ENCODE peak calls at places on chromosomes 3 and 15, in four cellular contexts. H, I, J and M are unnamed samples.

GRCh38 chr3:28916713-28917499 is 364.0 kb upstream of the RBMS3 start:
- DNase-seq in H (peak), I (peak), J (peak), M (peak)

GRCh38 chr15:31145271-31145911 is 43.9 kb upstream of the TRPM1 start:
- DNase-seq in H (no peak), I (peak), J (no peak), M (no peak)

GRCh38 chr3:43759297-43759782 is 68.6 kb downstream of the ABHD5 start:
- DNase-seq in H (peak), I (peak), J (no peak), M (no peak)

GRCh38 chr3:12345584-12346494 is 57.0 kb downstream of the PPARG start:
- DNase-seq in H (no peak), I (no peak), J (no peak), M (no peak)

GRCh38 chr3:15299036-15299435 is 33.4 kb downstream of the SH3BP5 start:
- DNase-seq in H (no peak), I (no peak), J (no peak), M (no peak)

GRCh38 chr15:60840703-60841411 is 361.9 kb upstream of the ICE2 start:
- DNase-seq in H (no peak), I (no peak), J (no peak), M (no peak)

GRCh38 chr15:98720036-98720435 is 71.7 kb downstream of the IGF1R start:
- DNase-seq in H (no peak), I (no peak), J (no peak), M (no peak)

GRCh38 chr15:100528833-100529428 is at the start of gene CERS3:
- DNase-seq in H (no peak), I (no peak), J (no peak), M (no peak)

GRCh38 chr3:38084019-38084968 is 45.3 kb downstream of the DLEC1 start:
- DNase-seq in H (no peak), I (peak), J (no peak), M (no peak)

GRCh38 chr3:188208751-188209433 is 54.9 kb downstream of the LPP start:
- DNase-seq in H (no peak), I (peak), J (no peak), M (no peak)

GRCh38 chr3:150528359-150528797 is 17.9 kb downstream of the SERP1 start:
- DNase-seq in H (no peak), I (peak), J (no peak), M (no peak)

GRCh38 chr15:52071570-52071969 is 41.0 kb downstream of the BCL2L10 start:
- DNase-seq in H (no peak), I (no peak), J (no peak), M (no peak)

GRCh38 chr15:68526269-68526668 is 52.5 kb upstream of the CORO2B start:
- DNase-seq in H (no peak), I (peak), J (no peak), M (no peak)

GRCh38 chr3:190645932-190646331 is 132.0 kb downstream of the IL1RAP start:
- DNase-seq in H (no peak), I (no peak), J (no peak), M (no peak)

GRCh38 chr3:196149922-196150321 is 61.3 kb downstream of the ZDHHC19 start:
- DNase-seq in H (no peak), I (no peak), J (no peak), M (no peak)

GRCh38 chr15:86797135-86797534 is 717.5 kb downstream of the AGBL1 start:
- DNase-seq in H (no peak), I (no peak), J (no peak), M (no peak)

GRCh38 chr15:82999905-83000671 is 11.4 kb downstream of the C15orf40 start:
- DNase-seq in H (no peak), I (peak), J (peak), M (no peak)

DNA sequence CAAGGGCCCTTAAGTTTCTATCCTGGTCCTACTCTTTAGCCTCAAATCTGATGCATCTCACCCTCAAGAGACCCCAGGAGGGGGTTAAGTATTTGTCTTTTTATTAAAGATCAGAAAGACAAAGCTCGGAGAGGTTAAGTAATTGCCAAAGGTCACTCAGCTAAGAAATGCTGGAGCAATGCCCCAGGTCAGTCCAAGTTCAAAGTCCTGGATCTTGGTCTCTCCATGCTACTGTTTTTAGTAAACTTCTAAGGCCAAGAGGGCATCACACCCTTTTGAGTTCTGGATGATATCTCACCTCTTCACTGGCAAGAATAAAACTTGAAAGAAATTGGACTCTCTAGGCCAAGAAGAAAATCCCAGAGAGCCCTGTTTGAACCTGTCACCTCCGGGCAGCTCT is 488.6 kb downstream of the MAGI1 start:
- DNase-seq in H (no peak), I (no peak), J (no peak), M (no peak)
- H3K4ac ChIP-seq in H (no peak), I (no peak), J (no peak), M (no peak)

GRCh38 chr3:14278265-14278798 is 99.7 kb downstream of the LSM3 start:
- DNase-seq in H (no peak), I (no peak), J (no peak), M (no peak)

GRCh38 chr3:14278799-14279705 is 100.4 kb downstream of the LSM3 start:
- DNase-seq in H (no peak), I (no peak), J (no peak), M (peak)

GRCh38 chr3:14281053-14281452 is 102.4 kb downstream of the LSM3 start:
- DNase-seq in H (no peak), I (no peak), J (no peak), M (no peak)

GRCh38 chr3:14280326-14280725 is 101.7 kb downstream of the LSM3 start:
- DNase-seq in H (no peak), I (peak), J (no peak), M (no peak)

DNA sequence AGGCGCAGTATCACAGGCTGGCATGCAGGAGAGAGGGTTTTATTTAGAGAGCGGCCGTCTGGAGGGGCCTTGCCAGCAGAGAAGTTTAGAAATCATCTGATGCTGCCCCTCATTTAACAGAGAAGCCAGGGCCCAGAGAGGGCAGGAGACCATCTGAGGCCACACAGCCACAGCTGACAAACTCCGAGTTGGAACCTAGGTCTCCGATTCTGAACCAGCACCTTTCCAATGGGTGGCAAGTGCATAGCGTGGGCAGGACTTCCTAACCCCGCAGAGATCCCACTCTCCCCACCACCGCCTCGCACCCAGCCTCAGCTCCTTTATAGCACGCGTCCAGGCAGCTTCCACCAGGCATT is 101.1 kb downstream of the LSM3 start:
- DNase-seq in H (no peak), I (no peak), J (no peak), M (no peak)
- H3K4ac ChIP-seq in H (no peak), I (no peak), J (no peak), M (no peak)

GRCh38 chr3:100063929-100064461 is 50.3 kb downstream of the FILIP1L start:
- DNase-seq in H (no peak), I (peak), J (no peak), M (no peak)

GRCh38 chr3:100059472-100059871 is 54.8 kb downstream of the FILIP1L start:
- DNase-seq in H (no peak), I (no peak), J (no peak), M (no peak)

GRCh38 chr3:100057716-100058575 is 56.4 kb downstream of the FILIP1L start:
- DNase-seq in H (no peak), I (no peak), J (no peak), M (no peak)

GRCh38 chr3:100060685-100061484 is 53.4 kb downstream of the FILIP1L start:
- DNase-seq in H (no peak), I (no peak), J (no peak), M (no peak)

DNA sequence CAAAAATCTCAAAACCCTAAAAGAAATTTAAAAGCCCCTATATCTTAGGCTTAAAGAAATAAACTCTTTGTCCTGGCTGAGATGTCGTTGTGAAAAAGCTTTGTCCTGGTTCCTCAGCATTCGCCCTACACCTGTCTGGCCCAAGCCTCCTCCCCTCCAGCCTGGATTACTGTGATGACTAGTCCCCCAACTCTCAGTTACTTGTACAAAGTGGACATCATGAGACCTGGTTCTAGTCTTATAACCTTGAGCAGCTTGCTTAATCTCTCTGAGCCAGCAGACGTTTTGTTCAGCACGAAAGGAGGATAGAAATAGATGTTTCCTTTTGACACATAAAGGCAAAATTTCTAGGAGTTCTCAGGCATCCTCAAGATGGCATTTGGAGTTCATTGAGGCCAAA is 51.6 kb downstream of the FILIP1L start:
- DNase-seq in H (no peak), I (no peak), J (no peak), M (no peak)
- H3K4ac ChIP-seq in H (no peak), I (peak), J (no peak), M (no peak)

DNA sequence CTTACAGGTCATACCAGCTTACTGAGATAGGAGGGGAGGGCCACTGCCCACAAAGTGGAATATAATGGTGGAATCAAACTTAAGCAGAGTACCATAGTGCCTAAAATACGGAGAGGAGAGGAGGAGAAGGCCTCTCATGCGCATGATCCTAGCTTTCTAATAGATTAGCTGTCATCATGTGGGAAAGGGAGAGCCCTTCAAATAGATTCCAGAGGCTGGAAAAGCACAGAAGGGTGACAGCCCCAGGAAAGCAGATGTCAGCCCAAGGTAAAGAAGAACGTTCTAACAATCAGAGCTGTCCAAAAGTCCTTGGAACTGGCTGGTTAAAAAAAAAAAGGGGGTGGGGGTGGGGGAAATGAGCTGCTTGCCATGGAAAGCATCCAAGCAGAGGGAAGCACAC is 10.4 kb upstream of the LMCD1 start:
- DNase-seq in H (no peak), I (no peak), J (no peak), M (no peak)
- H3K4ac ChIP-seq in H (no peak), I (peak), J (no peak), M (no peak)

DNA sequence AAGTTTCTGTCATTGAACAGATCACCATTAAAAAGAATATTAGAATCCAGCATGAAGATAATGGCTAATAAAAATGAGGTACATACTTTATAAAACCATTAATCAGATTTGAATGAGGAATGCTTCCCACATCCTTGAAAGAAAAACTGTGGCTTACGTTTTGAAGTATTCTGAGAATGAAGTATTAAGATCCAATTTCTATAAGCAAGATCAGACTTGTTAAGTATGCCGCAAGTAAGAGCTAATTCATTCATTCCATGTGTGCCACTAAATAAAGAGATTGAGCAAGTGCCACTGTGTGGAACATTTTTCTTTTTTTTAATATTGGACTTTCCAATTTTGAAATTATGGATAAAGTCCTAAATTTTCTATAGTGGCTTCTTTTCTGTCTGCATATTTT is 30.6 kb downstream of the NMD3 start:
- DNase-seq in H (no peak), I (no peak), J (no peak), M (no peak)
- H3K4ac ChIP-seq in H (no peak), I (no peak), J (no peak), M (no peak)

DNA sequence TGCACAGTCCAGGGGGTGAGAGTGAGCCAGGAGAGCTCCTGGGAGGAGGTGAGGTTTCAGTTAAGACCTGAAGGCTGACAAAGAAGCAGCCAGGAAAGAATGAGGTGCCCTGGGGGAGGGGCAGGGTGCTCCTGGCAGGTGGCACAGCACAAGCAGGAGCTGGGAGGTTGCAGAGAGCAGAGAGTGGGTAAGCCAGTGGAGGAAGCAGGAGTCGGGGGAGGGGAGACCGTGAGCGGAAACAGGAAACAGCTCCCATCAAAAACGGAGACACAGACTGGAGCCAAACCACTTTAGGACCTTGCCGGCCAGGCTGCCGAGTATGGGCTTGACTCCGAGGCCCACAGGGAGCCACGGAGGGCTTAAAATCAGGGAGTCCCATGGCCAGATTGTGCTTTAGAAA is 12.1 kb upstream of the FBLN2 start:
- DNase-seq in H (no peak), I (no peak), J (no peak), M (no peak)
- H3K4ac ChIP-seq in H (no peak), I (peak), J (no peak), M (no peak)

DNA sequence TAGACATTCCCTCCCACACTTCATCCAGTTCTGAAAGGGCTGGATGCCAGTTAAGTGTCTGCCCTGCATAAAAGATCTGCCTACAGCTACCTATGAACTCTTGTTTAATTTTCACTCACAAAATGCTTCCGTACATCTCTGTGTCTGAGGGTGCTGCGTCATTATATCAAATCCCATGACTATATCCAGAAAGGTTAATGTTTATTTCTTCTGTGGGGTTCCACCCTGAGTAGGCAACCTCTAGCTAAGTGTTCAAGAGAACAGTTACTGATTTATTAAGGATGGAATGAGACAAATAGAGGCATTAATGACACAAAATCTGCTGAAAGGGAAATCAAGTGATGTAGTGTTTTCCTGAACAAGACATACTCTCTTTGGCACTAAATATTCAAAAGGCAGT is 220.2 kb downstream of the MTHFS start:
- DNase-seq in H (no peak), I (no peak), J (no peak), M (no peak)
- H3K4ac ChIP-seq in H (no peak), I (no peak), J (no peak), M (no peak)

GRCh38 chr3:128278130-128278529 is 124.8 kb downstream of the EEFSEC start:
- DNase-seq in H (no peak), I (no peak), J (no peak), M (no peak)

GRCh38 chr3:128278761-128279593 is 125.7 kb downstream of the EEFSEC start:
- DNase-seq in H (no peak), I (peak), J (peak), M (peak)

GRCh38 chr3:128276151-128276445 is 122.8 kb downstream of the EEFSEC start:
- DNase-seq in H (no peak), I (no peak), J (no peak), M (peak)

GRCh38 chr3:128276577-128277183 is 123.4 kb downstream of the EEFSEC start:
- DNase-seq in H (no peak), I (no peak), J (no peak), M (peak)

DNA sequence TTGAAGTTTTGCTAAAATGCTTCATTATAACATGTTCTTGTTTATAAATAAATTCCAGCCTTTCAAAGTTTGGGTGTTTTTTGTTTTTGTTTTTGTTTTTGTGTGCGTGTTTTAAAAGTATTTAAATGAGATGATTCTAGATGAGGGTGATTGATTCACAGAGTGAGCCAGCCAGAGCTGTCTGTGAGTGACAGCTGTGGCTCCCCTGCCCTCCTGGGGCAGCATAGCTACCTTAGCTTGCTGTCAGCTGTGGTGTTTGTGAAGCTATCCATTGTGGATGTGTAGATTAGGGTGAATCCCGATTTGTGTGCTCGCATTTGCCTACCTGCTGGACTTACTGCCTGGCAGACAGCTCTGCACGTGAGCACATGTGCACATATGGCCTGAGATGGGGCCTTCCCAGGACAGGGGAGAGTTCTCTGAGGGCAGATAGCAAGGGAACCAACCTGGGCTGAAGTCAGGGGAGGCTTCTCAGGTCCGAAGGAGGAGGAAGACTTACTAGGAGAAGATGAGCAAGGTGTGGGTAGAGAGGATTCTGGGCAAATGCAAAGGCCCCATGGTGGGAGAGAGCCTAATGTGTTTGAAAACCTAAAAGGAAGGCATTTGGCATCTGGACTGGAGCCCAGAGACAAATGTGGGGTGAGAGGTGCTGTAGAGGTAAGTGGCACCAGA is 124.2 kb downstream of the EEFSEC start:
- DNase-seq in H (no peak), I (no peak), J (no peak), M (peak)
- H3K4ac ChIP-seq in H (peak), I (peak), J (no peak), M (no peak)

DNA sequence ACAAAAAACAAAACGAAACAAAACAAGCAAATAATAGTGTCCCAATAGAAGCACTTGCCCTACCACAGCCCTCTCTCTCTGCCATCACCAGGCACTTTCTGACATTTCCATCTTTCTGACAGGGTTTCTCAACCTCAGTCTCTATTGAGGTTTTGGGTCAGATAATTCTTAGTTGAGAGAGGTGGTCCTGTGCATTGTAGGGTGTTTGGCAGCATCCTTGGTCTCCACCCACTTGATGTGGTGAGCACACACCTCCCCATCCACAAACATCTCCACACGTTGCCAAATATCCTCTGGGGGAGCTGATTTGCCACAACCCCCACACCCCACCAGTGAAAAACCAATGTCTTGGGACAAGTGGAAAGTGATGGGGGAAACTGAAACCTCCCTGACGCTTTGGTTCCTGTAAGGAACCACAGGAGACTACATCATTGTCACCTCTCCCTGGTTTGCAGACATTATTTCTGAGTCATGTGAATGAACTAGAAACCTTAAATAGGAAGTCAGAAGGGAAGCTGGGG is 733.7 kb upstream of the CFAP20DC start:
- DNase-seq in H (no peak), I (no peak), J (no peak), M (no peak)
- H3K4ac ChIP-seq in H (no peak), I (no peak), J (no peak), M (no peak)

DNA sequence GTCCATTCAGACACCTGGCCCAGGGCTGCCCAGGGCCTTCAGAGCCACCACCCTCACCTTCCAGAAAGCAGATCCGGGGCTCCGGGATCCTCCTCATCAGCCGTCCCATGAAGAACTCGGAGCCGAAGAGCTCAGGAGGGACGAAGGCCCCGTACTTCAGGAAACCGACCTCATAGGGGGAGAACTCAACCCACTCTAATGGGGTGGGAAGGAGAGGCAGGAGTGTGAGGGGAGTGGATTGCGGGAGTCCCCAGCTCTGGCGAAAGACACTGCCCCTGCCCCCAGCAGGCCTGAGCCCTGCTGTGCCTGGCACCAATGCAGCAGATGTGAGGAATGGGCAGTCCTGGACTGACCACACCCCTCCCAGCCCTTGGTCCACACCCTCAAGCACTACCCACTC is 22.6 kb downstream of the PLA2G4D start:
- DNase-seq in H (no peak), I (no peak), J (no peak), M (no peak)
- H3K4ac ChIP-seq in H (no peak), I (no peak), J (no peak), M (no peak)